ENCODE peak calls at places on chromosomes 6 and 20, in four cellular contexts. H is HepG2, J is H1, B is K562. Q is an unnamed sample.

GRCh38 chr6:10565913-10566312 is 44.8 kb downstream of the GCNT2 start:
- DNase-seq in B (no peak), J (no peak), H (no peak), Q (no peak)

GRCh38 chr20:57960803-57961575 is 251.2 kb upstream of the PMEPA1 start:
- DNase-seq in J (no peak), H (no peak), B (no peak), Q (no peak)

GRCh38 chr20:60011512-60012507 is 53.6 kb downstream of the CDH26 start:
- DNase-seq in B (no peak), H (no peak), J (no peak), Q (no peak)

GRCh38 chr6:72078096-72078495 is 191.7 kb downstream of the RIMS1 start:
- DNase-seq in B (no peak), H (no peak), J (no peak), Q (no peak)

GRCh38 chr6:164502838-164503237 is 806.6 kb downstream of the C6orf118 start:
- DNase-seq in H (no peak), B (no peak), J (no peak), Q (no peak)

GRCh38 chr20:31472395-31473330 is 2.3 kb downstream of the DEFB124 start:
- DNase-seq in H (no peak), J (no peak), B (no peak), Q (no peak)

GRCh38 chr6:96812077-96812703 is 25.1 kb downstream of the GPR63 start:
- DNase-seq in H (no peak), J (no peak), B (no peak), Q (no peak)

GRCh38 chr6:116070990-116071389 is 10.3 kb upstream of the FRK start:
- DNase-seq in H (peak), B (no peak), J (no peak), Q (peak)

GRCh38 chr20:18628330-18628941 is 40.6 kb downstream of the DTD1 start:
- DNase-seq in J (peak), H (peak), B (no peak), Q (peak)

GRCh38 chr6:93677297-93677965 is 258.1 kb upstream of the EPHA7 start:
- DNase-seq in B (no peak), J (no peak), H (no peak), Q (no peak)

GRCh38 chr20:9838035-9838377 is 870 bp downstream of the PAK5 start:
- DNase-seq in J (no peak), B (no peak), H (no peak), Q (no peak)

GRCh38 chr6:73586416-73586974 is 65.7 kb upstream of the EEF1A1 start:
- DNase-seq in H (no peak), B (no peak), J (no peak), Q (no peak)

GRCh38 chr6:51477912-51478311 is 609.5 kb downstream of the PKHD1 start:
- DNase-seq in J (no peak), H (no peak), B (no peak), Q (no peak)

GRCh38 chr6:1371933-1372332 is 17.4 kb upstream of the FOXF2 start:
- DNase-seq in J (no peak), H (no peak), B (no peak), Q (no peak)

GRCh38 chr6:1368940-1369339 is 20.4 kb upstream of the FOXF2 start:
- DNase-seq in B (no peak), J (no peak), H (no peak), Q (no peak)

GRCh38 chr6:1367771-1368170 is 21.6 kb upstream of the FOXF2 start:
- DNase-seq in B (no peak), J (no peak), H (no peak), Q (no peak)

GRCh38 chr6:1376653-1377052 is 12.7 kb upstream of the FOXF2 start:
- DNase-seq in B (no peak), J (no peak), H (no peak), Q (no peak)

DNA sequence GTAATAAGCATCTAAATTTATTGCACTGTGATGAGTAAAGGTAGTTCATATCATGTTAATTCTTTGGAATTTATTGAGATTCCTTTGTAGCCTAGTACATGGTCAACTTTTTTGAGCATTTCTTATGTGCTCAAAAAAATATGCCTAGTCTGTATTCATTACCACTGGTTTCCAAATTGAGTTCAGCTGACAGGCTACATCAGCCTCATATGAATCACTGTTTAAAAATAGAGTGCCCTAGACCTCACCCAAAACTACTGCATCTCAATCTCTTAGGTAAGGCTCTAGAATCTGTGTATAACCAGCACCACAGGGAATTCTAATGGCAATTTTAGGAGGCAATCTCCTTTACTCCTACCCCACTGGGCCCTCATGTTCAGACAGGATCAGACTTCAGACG is 16.7 kb upstream of the FOXF2 start:
- DNase-seq in B (no peak), H (no peak), J (no peak), Q (no peak)
- TF ChIP-seq RNF2 in B (no peak), H (no peak), J (no peak), Q (no peak)

GRCh38 chr6:7532232-7532631 is 9.2 kb upstream of the DSP start:
- DNase-seq in H (no peak), B (no peak), J (no peak), Q (no peak)

GRCh38 chr6:7532821-7533220 is 8.7 kb upstream of the DSP start:
- DNase-seq in B (no peak), H (no peak), J (no peak), Q (no peak)

GRCh38 chr6:7529141-7529540 is 12.3 kb upstream of the DSP start:
- DNase-seq in J (no peak), B (no peak), H (no peak), Q (no peak)

GRCh38 chr6:7526755-7527154 is 14.7 kb upstream of the DSP start:
- DNase-seq in J (no peak), H (no peak), B (no peak), Q (no peak)

DNA sequence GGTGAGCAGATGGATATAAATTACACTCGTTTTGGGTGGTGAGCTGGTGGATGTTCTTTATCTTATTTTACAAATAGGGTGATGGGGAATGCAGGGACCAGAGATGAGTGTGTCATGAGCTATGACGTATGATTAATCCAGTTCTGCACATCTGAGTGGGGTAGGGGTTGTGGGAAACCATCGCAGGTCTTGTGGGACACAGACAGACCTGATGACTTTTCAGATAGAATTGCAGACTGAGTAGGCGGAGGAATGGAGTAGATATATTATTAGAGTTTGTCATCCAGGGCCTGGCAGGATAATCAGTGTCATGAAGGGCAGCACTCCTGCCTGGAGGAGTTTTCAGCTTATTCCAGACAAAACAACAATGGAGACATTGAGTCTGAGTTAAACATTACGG is 12.9 kb upstream of the DSP start:
- DNase-seq in J (no peak), H (no peak), B (no peak), Q (no peak)
- TF ChIP-seq KDM1A in J (no peak), H (no peak), B (no peak), Q (no peak)

DNA sequence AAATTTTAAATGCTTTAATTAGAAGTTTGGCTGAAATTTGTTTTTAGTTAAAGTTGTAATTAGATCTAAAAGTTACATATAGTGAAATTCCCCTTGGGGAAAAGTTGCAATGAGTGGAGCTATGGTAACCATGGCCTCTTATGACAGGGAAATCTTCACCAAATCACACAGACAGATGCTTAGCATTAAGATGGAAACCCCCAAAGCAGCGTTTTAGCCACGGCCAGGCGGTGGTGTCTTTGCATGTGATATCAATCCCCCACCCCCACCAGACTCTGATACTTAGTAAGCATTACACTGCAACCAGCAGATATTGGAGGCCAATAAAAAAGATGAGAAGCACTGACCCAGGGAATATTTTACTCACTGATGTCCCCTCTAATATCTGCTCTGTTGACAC is 75.7 kb downstream of the REPS1 start:
- DNase-seq in B (no peak), H (no peak), J (no peak), Q (no peak)
- TF ChIP-seq RNF2 in B (no peak), H (no peak), J (no peak), Q (no peak)

GRCh38 chr6:25449774-25450173 is 170.6 kb downstream of the CARMIL1 start:
- DNase-seq in J (no peak), B (no peak), H (no peak), Q (no peak)
- TF ChIP-seq KDM1A in J (no peak), B (no peak), H (no peak), Q (no peak)

GRCh38 chr6:54299542-54300269 is 8.5 kb upstream of the TINAG start:
- DNase-seq in H (no peak), J (no peak), B (no peak), Q (no peak)

GRCh38 chr6:54291146-54291545 is 17.1 kb upstream of the TINAG start:
- DNase-seq in H (no peak), J (no peak), B (no peak), Q (no peak)

GRCh38 chr6:54291738-54292137 is 16.5 kb upstream of the TINAG start:
- DNase-seq in J (no peak), B (no peak), H (no peak), Q (no peak)

DNA sequence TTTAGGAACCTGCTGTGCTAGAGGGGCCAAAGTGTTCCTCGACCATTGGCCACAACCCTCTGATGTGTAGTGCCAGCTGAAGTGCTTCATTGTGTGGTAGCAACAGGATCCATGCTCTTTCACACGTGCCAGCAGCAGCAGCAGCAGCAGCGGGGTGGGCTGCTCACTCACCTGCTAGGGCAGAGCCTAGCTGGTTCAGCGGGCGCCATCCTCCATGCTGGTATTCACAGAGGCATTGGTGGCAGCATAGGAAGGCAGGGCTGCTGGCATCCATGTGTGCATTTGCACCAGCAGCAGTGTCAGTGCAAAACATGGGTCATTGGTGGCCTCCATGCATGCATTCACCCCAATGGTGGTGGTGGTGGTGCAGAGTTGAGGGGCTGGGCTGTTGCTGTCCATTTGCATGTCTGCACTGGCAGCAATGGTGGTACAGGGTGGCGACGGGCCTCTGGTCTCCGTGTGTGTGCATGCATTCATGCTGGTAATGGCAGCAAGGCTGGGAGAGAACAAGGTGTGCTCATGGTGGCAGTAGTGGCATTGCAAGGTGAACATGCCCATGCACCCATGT is 13.2 kb upstream of the TINAG start:
- DNase-seq in H (no peak), B (no peak), J (no peak), Q (no peak)
- TF ChIP-seq RNF2 in H (no peak), B (no peak), J (no peak), Q (no peak)

Q was measured in A549.